ENCODE peak calls at places on chromosome 15, in six cellular contexts. N, R, G, F, T and W are unnamed samples.

GRCh38 chr15:74383286-74383685 is 15.8 kb upstream of the CYP11A1 start:
- DNase-seq in G (no peak), T (no peak), N (no peak), R (no peak), F (no peak), W (no peak)

GRCh38 chr15:94231728-94232086 is 346 bp downstream of the MCTP2 start:
- DNase-seq in G (no peak), T (peak; percentile 7), N (no peak), R (no peak), F (no peak), W (no peak)

GRCh38 chr15:67101981-67102929 is 36.9 kb downstream of the SMAD3 start:
- DNase-seq in T (no peak), N (no peak), F (no peak), R (peak; percentile 97), G (no peak), W (no peak)

GRCh38 chr15:100919481-100920405 is 586 bp downstream of the LRRK1 start:
- DNase-seq in G (peak; percentile 17), T (no peak), N (no peak), F (no peak), R (no peak), W (peak; percentile 75)

GRCh38 chr15:37940886-37941285 is 6.4 kb downstream of the TMCO5A start:
- DNase-seq in G (no peak), N (no peak), T (no peak), F (no peak), R (no peak), W (no peak)

GRCh38 chr15:47552978-47553608 is 164.2 kb upstream of the SEMA6D start:
- DNase-seq in R (no peak), T (no peak), N (no peak), F (no peak), G (no peak), W (no peak)

GRCh38 chr15:100043732-100044131 is 298.0 kb downstream of the ADAMTS17 start:
- DNase-seq in F (no peak), R (no peak), G (no peak), T (no peak), N (no peak), W (no peak)

GRCh38 chr15:42366151-42366550 is 6.8 kb downstream of the CAPN3 start:
- DNase-seq in F (no peak), N (no peak), T (no peak), G (no peak), R (no peak), W (no peak)

GRCh38 chr15:92205255-92205739 is 188.4 kb upstream of the ST8SIA2 start:
- DNase-seq in T (peak; percentile 3), N (peak; percentile 41), R (no peak), F (no peak), G (no peak), W (peak; percentile 50)

GRCh38 chr15:97867870-97868269 is 92.6 kb upstream of the ARRDC4 start:
- DNase-seq in F (no peak), G (no peak), T (no peak), R (no peak), N (no peak), W (no peak)

GRCh38 chr15:42401544-42402478 is 42.5 kb downstream of the CAPN3 start:
- DNase-seq in N (no peak), G (peak; percentile 49), R (no peak), T (no peak), F (peak; percentile 72), W (no peak)

GRCh38 chr15:31221936-31222515 is 104.6 kb upstream of the KLF13 start:
- DNase-seq in N (no peak), G (no peak), R (no peak), F (no peak), T (no peak), W (no peak)

GRCh38 chr15:67396109-67396508 is 124.8 kb upstream of the C15orf61 start:
- DNase-seq in T (no peak), R (no peak), G (no peak), F (no peak), N (no peak), W (no peak)

GRCh38 chr15:64894395-64895056 is 17.2 kb upstream of the ANKDD1A start:
- DNase-seq in F (no peak), N (peak; percentile 55), G (no peak), R (peak; percentile 76), T (no peak), W (peak; percentile 69)

GRCh38 chr15:52040167-52040900 is 21.3 kb downstream of the MAPK6 start:
- DNase-seq in G (no peak), T (no peak), F (no peak), N (no peak), R (no peak), W (no peak)

GRCh38 chr15:70362911-70363310 is 265.2 kb upstream of the TLE3 start:
- DNase-seq in G (peak; percentile 24), F (peak; percentile 8), T (peak; percentile 17), R (no peak), N (peak; percentile 72), W (peak; percentile 13)

GRCh38 chr15:90595760-90596155 is 66.0 kb downstream of the CRTC3 start:
- DNase-seq in T (no peak), R (no peak), G (no peak), F (no peak), N (no peak), W (no peak)

GRCh38 chr15:57769266-57769665 is 62.8 kb downstream of the POLR2M start:
- DNase-seq in R (no peak), F (no peak), N (no peak), T (no peak), G (no peak), W (no peak)

GRCh38 chr15:85412956-85413854 is 32.8 kb downstream of the AKAP13 start:
- DNase-seq in F (peak; percentile 88), R (peak; percentile 96), T (peak; percentile 90), G (no peak), N (no peak), W (no peak)

GRCh38 chr15:30984542-30984941 is 6.9 kb downstream of the MTMR10 start:
- DNase-seq in T (no peak), R (no peak), F (no peak), N (no peak), G (no peak), W (no peak)

GRCh38 chr15:91491131-91491950 is 362.2 kb upstream of the SLCO3A1 start:
- DNase-seq in R (no peak), T (no peak), G (no peak), F (no peak), N (no peak), W (no peak)

GRCh38 chr15:32641517-32642059 is at the start of gene SCG5:
- DNase-seq in G (peak; percentile 68), T (no peak), N (peak; percentile 90), F (no peak), R (no peak), W (peak; percentile 85)

DNA sequence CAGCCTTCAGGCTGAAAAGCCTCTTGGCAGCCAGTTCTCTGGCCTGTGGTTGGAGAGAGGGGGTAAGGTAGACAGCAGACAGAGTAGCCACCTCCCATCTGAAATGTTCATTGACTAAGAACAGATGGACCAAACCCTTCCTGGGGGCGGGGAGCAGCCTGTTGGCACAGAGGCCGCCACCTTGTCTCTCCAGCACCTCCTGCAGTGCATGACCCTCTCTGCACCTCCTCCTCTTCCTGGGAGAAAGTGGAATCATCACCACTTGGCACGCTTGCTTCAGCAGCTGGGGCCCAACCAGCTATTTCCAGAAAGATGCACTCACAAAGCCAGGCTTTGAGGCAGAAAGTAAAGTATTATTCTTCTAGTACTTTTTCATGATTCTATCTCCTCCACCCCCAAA is 313.4 kb upstream of the CHRM5 start:
- DNase-seq in N (peak; percentile 45), R (no peak), G (no peak), F (no peak), T (no peak), W (peak; percentile 47)
- TF ChIP-seq CTCF in N (no peak), R (no peak), G (no peak), F (peak; percentile 27), T (no peak), W (peak; percentile 32)

GRCh38 chr15:39154136-39154770 is 426.6 kb upstream of the THBS1 start:
- DNase-seq in F (no peak), R (no peak), N (no peak), G (peak; percentile 10), T (peak; percentile 27), W (no peak)
- TF ChIP-seq ATF3 in F (no peak), R (no peak), N (no peak), G (no peak), T (no peak), W (no peak)

DNA sequence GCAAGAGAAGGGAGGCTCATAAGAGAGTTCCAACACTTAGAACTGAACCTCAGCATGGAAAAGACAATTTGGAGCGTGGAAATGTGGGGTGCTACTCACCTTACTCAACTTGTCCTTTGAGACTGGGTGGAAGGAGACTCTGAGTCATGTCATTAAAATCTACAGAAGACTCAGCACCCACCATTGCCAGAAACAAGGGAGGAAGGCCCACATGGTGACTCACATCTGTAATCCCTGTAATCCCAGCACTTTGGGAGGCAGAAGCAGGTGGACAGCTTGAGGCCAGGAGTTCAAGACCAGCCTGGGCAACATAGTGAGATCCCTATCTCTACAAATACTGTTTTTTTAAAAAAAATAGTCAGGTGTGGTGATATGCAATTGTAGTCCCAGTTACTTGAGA is 161.9 kb upstream of the UBE3A start:
- DNase-seq in F (no peak), R (no peak), T (no peak), G (no peak), N (no peak), W (no peak)
- TF ChIP-seq CTCF in F (no peak), R (no peak), T (no peak), G (no peak), N (no peak), W (no peak)

DNA sequence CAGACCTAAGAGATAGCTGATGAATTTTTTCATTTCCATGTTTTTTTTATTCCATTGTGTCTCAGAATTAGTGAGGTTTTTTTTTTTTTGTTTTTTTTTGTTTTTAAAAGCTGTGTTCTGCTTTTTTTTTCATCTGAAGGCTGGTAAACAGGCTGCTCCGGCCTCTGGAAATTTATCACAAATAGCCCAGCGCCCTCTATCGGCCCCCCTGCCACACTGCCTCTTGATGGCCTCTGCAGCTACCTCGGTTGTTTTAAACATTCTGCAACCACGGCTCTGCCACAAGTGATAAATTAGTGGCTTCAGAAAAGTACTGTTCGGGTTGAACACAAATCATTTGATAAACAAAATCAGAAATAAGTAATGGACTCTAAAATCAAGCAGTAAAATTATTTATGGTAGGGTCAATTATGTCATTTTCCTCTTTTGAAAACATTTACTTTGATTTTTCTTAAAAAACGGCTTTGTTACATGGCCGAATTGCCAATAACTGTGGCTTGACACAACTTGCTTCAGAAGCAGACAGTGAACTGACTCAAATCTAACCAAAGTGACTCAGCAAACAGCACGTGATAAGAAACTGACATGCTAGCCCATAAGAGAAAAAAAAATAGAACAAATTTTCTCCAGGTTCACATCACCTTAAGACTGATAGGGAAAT is 87.8 kb downstream of the RSL24D1 start:
- DNase-seq in F (peak; percentile 36), T (peak; percentile 40), R (peak; percentile 9), G (peak; percentile 69), N (peak; percentile 86), W (peak; percentile 39)
- TF ChIP-seq ATF3 in F (no peak), T (no peak), R (peak; percentile 5), G (peak; percentile 13), N (no peak), W (no peak)

DNA sequence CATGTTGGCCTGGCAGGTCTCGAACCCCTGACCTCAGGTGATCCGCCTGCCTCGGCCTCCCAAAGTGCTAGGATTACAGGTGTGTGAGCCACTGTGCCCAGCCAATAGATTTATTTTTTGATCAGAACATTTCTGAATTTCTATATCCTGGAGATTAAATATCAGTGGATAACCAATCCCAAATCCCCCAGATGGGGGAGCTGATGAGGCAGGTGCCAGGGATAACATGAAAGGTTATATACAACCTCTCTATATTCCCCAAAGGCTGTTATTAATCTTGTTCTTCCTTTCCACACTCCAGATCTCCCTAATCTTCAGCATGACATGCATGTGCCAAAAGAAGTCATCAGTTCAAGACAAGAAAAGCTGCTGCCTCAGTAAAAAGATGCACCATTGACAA is 112.3 kb downstream of the WDR76 start:
- DNase-seq in T (no peak), F (peak; percentile 12), N (no peak), G (peak; percentile 17), R (no peak), W (no peak)
- TF ChIP-seq CTCF in T (peak; percentile 13), F (peak; percentile 71), N (peak; percentile 20), G (peak; percentile 24), R (peak; percentile 30), W (peak; percentile 48)